ENCODE peak calls at places on chromosomes 4 and X, in seven cellular contexts. One of them, this sample, is unnamed.

GRCh38 chr4:148203056-148203898 is 238.9 kb downstream of the NR3C2 start:
- DNase-seq in IMR-90: no peak
- DNase-seq in A549: no peak
- DNase-seq in transverse colon: no peak
- DNase-seq in spleen: no peak
- DNase-seq in tibial nerve: no peak
- DNase-seq in GM12892: no peak
- DNase-seq in this sample: no peak

GRCh38 chr4:27117453-27117852 is 256.8 kb downstream of the STIM2 start:
- DNase-seq in IMR-90: no peak
- DNase-seq in A549: no peak
- DNase-seq in transverse colon: no peak
- DNase-seq in spleen: no peak
- DNase-seq in tibial nerve: no peak
- DNase-seq in GM12892: no peak
- DNase-seq in this sample: no peak

GRCh38 chrX:131595120-131595519 is 51.2 kb downstream of the OR13H1 start:
- DNase-seq in IMR-90: no peak
- DNase-seq in A549: no peak
- DNase-seq in transverse colon: no peak
- DNase-seq in spleen: no peak
- DNase-seq in tibial nerve: no peak
- DNase-seq in GM12892: no peak
- DNase-seq in this sample: no peak

GRCh38 chr4:20698382-20698781 is 1.9 kb upstream of the PACRGL start:
- DNase-seq in IMR-90: no peak
- DNase-seq in A549: no peak
- DNase-seq in transverse colon: no peak
- DNase-seq in spleen: no peak
- DNase-seq in tibial nerve: no peak
- DNase-seq in GM12892: no peak
- DNase-seq in this sample: peak

GRCh38 chrX:148043456-148043855 is 62.3 kb downstream of the FMR1NB start:
- DNase-seq in IMR-90: peak
- DNase-seq in A549: no peak
- DNase-seq in transverse colon: no peak
- DNase-seq in spleen: no peak
- DNase-seq in tibial nerve: no peak
- DNase-seq in GM12892: no peak
- DNase-seq in this sample: no peak

GRCh38 chrX:124993735-124994134 is 325.9 kb upstream of the TEX13C start:
- DNase-seq in IMR-90: no peak
- DNase-seq in A549: no peak
- DNase-seq in transverse colon: no peak
- DNase-seq in spleen: no peak
- DNase-seq in tibial nerve: no peak
- DNase-seq in GM12892: no peak
- DNase-seq in this sample: no peak

GRCh38 chr4:95314573-95314972 is 234.2 kb downstream of the UNC5C start:
- DNase-seq in IMR-90: no peak
- DNase-seq in A549: no peak
- DNase-seq in transverse colon: no peak
- DNase-seq in spleen: no peak
- DNase-seq in tibial nerve: no peak
- DNase-seq in GM12892: no peak
- DNase-seq in this sample: no peak

GRCh38 chr4:156328882-156329281 is 375.2 kb upstream of the CTSO start:
- DNase-seq in IMR-90: no peak
- DNase-seq in A549: no peak
- DNase-seq in transverse colon: no peak
- DNase-seq in spleen: no peak
- DNase-seq in tibial nerve: no peak
- DNase-seq in GM12892: no peak
- DNase-seq in this sample: no peak

GRCh38 chr4:169031392-169031791 is 21.3 kb upstream of the CBR4 start:
- DNase-seq in IMR-90: no peak
- DNase-seq in A549: no peak
- DNase-seq in transverse colon: no peak
- DNase-seq in spleen: no peak
- DNase-seq in tibial nerve: no peak
- DNase-seq in GM12892: no peak
- DNase-seq in this sample: no peak

GRCh38 chr4:136311774-136312173 is 1220.5 kb downstream of the PCDH18 start:
- DNase-seq in IMR-90: no peak
- DNase-seq in A549: no peak
- DNase-seq in transverse colon: no peak
- DNase-seq in spleen: no peak
- DNase-seq in tibial nerve: no peak
- DNase-seq in GM12892: no peak
- DNase-seq in this sample: no peak

GRCh38 chrX:154008521-154008920 is 11.2 kb downstream of the IRAK1 start:
- DNase-seq in IMR-90: no peak
- DNase-seq in A549: no peak
- DNase-seq in transverse colon: no peak
- DNase-seq in spleen: no peak
- DNase-seq in tibial nerve: no peak
- DNase-seq in GM12892: no peak
- DNase-seq in this sample: no peak

GRCh38 chrX:154011376-154012335 is 8.0 kb downstream of the IRAK1 start:
- DNase-seq in IMR-90: no peak
- DNase-seq in A549: no peak
- DNase-seq in transverse colon: no peak
- DNase-seq in spleen: no peak
- DNase-seq in tibial nerve: no peak
- DNase-seq in GM12892: no peak
- DNase-seq in this sample: no peak

GRCh38 chrX:154010330-154011087 is 9.2 kb downstream of the IRAK1 start:
- DNase-seq in IMR-90: no peak
- DNase-seq in A549: no peak
- DNase-seq in transverse colon: no peak
- DNase-seq in spleen: no peak
- DNase-seq in tibial nerve: no peak
- DNase-seq in GM12892: no peak
- DNase-seq in this sample: no peak

GRCh38 chrX:154004315-154004714 is 15.4 kb downstream of the IRAK1 start:
- DNase-seq in IMR-90: no peak
- DNase-seq in A549: no peak
- DNase-seq in transverse colon: no peak
- DNase-seq in spleen: no peak
- DNase-seq in tibial nerve: no peak
- DNase-seq in GM12892: no peak
- DNase-seq in this sample: no peak

DNA sequence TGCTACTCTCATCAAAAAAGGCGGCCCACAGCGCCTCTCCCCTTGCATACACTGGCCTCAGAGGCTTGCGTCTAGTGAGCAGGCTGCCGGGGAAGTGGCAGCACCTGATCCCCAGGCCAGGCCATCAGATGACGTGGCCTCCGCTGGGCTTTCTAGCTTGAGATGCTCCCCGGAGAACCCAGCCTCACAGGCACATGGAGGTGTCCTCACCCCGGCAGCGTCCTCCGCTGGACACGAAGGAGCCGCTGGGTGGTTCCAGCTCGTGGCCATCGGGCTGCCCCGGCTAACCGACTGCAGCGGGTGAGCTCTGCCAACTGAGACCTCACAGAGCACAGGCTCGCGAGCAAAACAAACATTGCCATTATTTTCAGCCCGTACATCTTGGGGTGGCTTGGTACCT is 12.7 kb downstream of the IRAK1 start:
- DNase-seq in IMR-90: no peak
- DNase-seq in A549: no peak
- DNase-seq in transverse colon: no peak
- DNase-seq in spleen: no peak
- DNase-seq in tibial nerve: no peak
- DNase-seq in GM12892: no peak
- DNase-seq in this sample: no peak
- TF ChIP-seq POLR2A in IMR-90: no peak
- TF ChIP-seq POLR2A in A549: no peak
- TF ChIP-seq POLR2A in transverse colon: no peak
- TF ChIP-seq POLR2A in spleen: no peak
- TF ChIP-seq POLR2A in tibial nerve: no peak
- TF ChIP-seq POLR2A in GM12892: no peak
- TF ChIP-seq POLR2A in this sample: no peak

DNA sequence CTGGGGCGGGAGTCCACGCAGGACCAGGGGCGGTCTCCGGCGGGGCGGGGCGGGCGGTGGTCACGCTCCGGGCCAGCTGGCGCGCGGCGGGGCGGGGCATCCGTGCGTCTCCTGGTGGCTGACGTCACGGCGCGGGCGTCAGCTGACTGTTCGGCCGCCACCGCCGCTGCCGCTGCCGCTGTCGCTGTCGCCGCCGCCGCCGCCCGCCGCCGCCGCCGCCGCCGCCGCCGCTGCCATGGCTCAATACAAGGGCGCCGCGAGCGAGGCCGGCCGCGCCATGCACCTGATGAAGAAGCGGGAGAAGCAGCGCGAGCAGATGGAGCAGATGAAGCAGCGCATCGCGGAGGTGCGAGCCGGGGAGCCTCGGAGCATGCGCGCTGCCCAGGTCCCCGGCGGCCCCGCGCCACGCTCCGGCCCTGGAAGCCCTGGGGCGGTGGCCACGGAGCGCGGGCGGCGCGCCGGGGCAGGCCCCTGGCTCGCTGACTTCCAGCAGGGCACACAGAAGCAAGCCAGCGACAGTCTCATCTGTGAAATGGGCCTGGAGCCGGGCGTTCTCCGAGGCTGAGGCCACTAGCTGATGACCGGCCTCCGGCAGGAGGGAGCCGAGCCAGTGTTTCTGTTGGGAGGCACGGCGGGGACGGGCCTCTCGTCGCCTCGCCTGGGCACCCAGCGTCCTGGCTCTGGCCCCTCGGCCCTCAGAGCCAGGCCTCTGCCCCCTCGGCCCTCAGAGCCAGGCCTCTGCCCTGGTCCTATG is at the start of gene FAM50A:
- DNase-seq in IMR-90: peak
- DNase-seq in A549: peak
- DNase-seq in transverse colon: peak
- DNase-seq in spleen: peak
- DNase-seq in tibial nerve: peak
- DNase-seq in GM12892: peak
- DNase-seq in this sample: peak
- TF ChIP-seq POLR2A in IMR-90: no peak
- TF ChIP-seq POLR2A in A549: peak
- TF ChIP-seq POLR2A in transverse colon: no peak
- TF ChIP-seq POLR2A in spleen: no peak
- TF ChIP-seq POLR2A in tibial nerve: peak
- TF ChIP-seq POLR2A in GM12892: no peak
- TF ChIP-seq POLR2A in this sample: no peak

DNA sequence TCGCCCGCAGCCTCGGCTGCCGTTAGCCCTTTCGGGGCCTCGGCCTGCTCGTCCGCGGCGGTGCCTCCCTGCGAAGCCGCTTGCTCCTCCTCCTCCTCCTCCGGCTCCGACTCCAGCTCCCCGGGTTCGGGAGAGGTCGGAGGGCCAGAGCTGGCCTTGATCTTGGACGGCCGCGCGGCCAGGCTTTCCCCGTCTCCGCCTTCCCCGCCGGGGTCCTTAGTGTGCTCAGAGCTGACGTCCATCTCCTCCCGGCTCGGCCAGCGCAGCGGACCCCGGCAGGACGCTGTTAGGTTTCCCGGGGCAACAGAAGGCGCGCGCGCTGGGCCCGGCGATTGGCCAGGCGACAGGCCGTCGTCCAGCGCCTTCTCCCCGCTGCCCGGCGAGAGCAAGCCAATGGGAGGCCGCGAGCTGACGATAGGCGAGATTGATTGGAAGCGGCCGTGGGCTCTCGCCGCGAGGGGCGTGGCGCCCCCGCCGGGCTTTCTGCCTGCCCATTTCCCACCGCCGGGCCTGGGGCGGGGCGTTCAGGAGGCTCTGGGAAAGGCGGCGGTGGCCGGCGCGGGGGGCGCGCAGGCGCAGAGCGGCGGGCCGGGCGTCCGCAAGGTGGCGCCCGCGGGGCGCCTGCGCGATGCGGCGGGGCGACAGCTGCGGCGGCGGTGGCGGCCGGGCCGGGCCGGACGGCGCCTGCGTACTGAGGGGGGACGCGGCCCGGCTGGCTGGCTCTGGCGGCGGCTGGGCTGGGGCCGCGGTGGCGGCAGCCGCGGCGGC is at the start of gene TADA2B:
- DNase-seq in IMR-90: peak
- DNase-seq in A549: peak
- DNase-seq in transverse colon: peak
- DNase-seq in spleen: peak
- DNase-seq in tibial nerve: peak
- DNase-seq in GM12892: peak
- DNase-seq in this sample: peak
- TF ChIP-seq POLR2A in IMR-90: peak
- TF ChIP-seq POLR2A in A549: peak
- TF ChIP-seq POLR2A in transverse colon: no peak
- TF ChIP-seq POLR2A in spleen: no peak
- TF ChIP-seq POLR2A in tibial nerve: peak
- TF ChIP-seq POLR2A in GM12892: no peak
- TF ChIP-seq POLR2A in this sample: no peak

GRCh38 chr4:142121951-142122350 is 485.6 kb downstream of the IL15 start:
- DNase-seq in IMR-90: no peak
- DNase-seq in A549: no peak
- DNase-seq in transverse colon: no peak
- DNase-seq in spleen: no peak
- DNase-seq in tibial nerve: no peak
- DNase-seq in GM12892: no peak
- DNase-seq in this sample: no peak

GRCh38 chr4:142126890-142127497 is 490.6 kb downstream of the IL15 start:
- DNase-seq in IMR-90: peak
- DNase-seq in A549: peak
- DNase-seq in transverse colon: peak
- DNase-seq in spleen: no peak
- DNase-seq in tibial nerve: peak
- DNase-seq in GM12892: no peak
- DNase-seq in this sample: peak

GRCh38 chr4:142121448-142121847 is 485.1 kb downstream of the IL15 start:
- DNase-seq in IMR-90: no peak
- DNase-seq in A549: no peak
- DNase-seq in transverse colon: no peak
- DNase-seq in spleen: no peak
- DNase-seq in tibial nerve: no peak
- DNase-seq in GM12892: no peak
- DNase-seq in this sample: no peak

GRCh38 chr4:142128529-142128928 is 492.1 kb downstream of the IL15 start:
- DNase-seq in IMR-90: peak
- DNase-seq in A549: no peak
- DNase-seq in transverse colon: no peak
- DNase-seq in spleen: no peak
- DNase-seq in tibial nerve: no peak
- DNase-seq in GM12892: no peak
- DNase-seq in this sample: no peak

GRCh38 chr4:142124874-142125273 is 488.5 kb downstream of the IL15 start:
- DNase-seq in IMR-90: no peak
- DNase-seq in A549: no peak
- DNase-seq in transverse colon: no peak
- DNase-seq in spleen: no peak
- DNase-seq in tibial nerve: no peak
- DNase-seq in GM12892: no peak
- DNase-seq in this sample: no peak
- TF ChIP-seq POLR2A in IMR-90: no peak
- TF ChIP-seq POLR2A in A549: no peak
- TF ChIP-seq POLR2A in transverse colon: no peak
- TF ChIP-seq POLR2A in spleen: no peak
- TF ChIP-seq POLR2A in tibial nerve: no peak
- TF ChIP-seq POLR2A in GM12892: no peak
- TF ChIP-seq POLR2A in this sample: no peak

GRCh38 chrX:13652256-13653021 is 502 bp upstream of the TCEANC start:
- DNase-seq in IMR-90: peak
- DNase-seq in A549: peak
- DNase-seq in transverse colon: no peak
- DNase-seq in spleen: no peak
- DNase-seq in tibial nerve: no peak
- DNase-seq in GM12892: no peak
- DNase-seq in this sample: peak
- TF ChIP-seq POLR2A in IMR-90: no peak
- TF ChIP-seq POLR2A in A549: no peak
- TF ChIP-seq POLR2A in transverse colon: no peak
- TF ChIP-seq POLR2A in spleen: no peak
- TF ChIP-seq POLR2A in tibial nerve: no peak
- TF ChIP-seq POLR2A in GM12892: no peak
- TF ChIP-seq POLR2A in this sample: no peak